ENCODE peak calls at places on chromosomes 5 and 9, in four cellular contexts. One of them, this sample, is unnamed.

GRCh38 chr5:124263172-124263571 is 483.3 kb downstream of the ZNF608 start:
- DNase-seq in GM10248: no peak
- DNase-seq in right cardiac atrium: no peak
- DNase-seq in activated CD4-positive, alpha-beta T cell treated with anti-CD3 and anti-CD28 coated beads, Interleukin-2, amount 50 U/mL, for 1 hour: no peak
- DNase-seq in this sample: no peak

GRCh38 chr5:33713087-33713486 is 178.7 kb downstream of the ADAMTS12 start:
- DNase-seq in right cardiac atrium: no peak
- DNase-seq in GM10248: no peak
- DNase-seq in activated CD4-positive, alpha-beta T cell treated with anti-CD3 and anti-CD28 coated beads, Interleukin-2, amount 50 U/mL, for 1 hour: no peak
- DNase-seq in this sample: no peak

GRCh38 chr5:60836131-60836530 is 7.9 kb downstream of the ELOVL7 start:
- DNase-seq in activated CD4-positive, alpha-beta T cell treated with anti-CD3 and anti-CD28 coated beads, Interleukin-2, amount 50 U/mL, for 1 hour: no peak
- DNase-seq in GM10248: no peak
- DNase-seq in right cardiac atrium: no peak
- DNase-seq in this sample: no peak

GRCh38 chr5:82858453-82859043 is 218.6 kb downstream of the TMEM167A start:
- DNase-seq in GM10248: no peak
- DNase-seq in right cardiac atrium: no peak
- DNase-seq in activated CD4-positive, alpha-beta T cell treated with anti-CD3 and anti-CD28 coated beads, Interleukin-2, amount 50 U/mL, for 1 hour: no peak
- DNase-seq in this sample: no peak

GRCh38 chr9:102497709-102498108 is 497.4 kb upstream of the CYLC2 start:
- DNase-seq in GM10248: no peak
- DNase-seq in activated CD4-positive, alpha-beta T cell treated with anti-CD3 and anti-CD28 coated beads, Interleukin-2, amount 50 U/mL, for 1 hour: no peak
- DNase-seq in right cardiac atrium: no peak
- DNase-seq in this sample: no peak

GRCh38 chr9:77427256-77427927 is 220.7 kb downstream of the GNA14 start:
- DNase-seq in GM10248: no peak
- DNase-seq in activated CD4-positive, alpha-beta T cell treated with anti-CD3 and anti-CD28 coated beads, Interleukin-2, amount 50 U/mL, for 1 hour: no peak
- DNase-seq in right cardiac atrium: peak; percentile 56
- DNase-seq in this sample: no peak

GRCh38 chr9:93354451-93354850 is 97.0 kb upstream of the FAM120A start:
- DNase-seq in activated CD4-positive, alpha-beta T cell treated with anti-CD3 and anti-CD28 coated beads, Interleukin-2, amount 50 U/mL, for 1 hour: no peak
- DNase-seq in GM10248: no peak
- DNase-seq in right cardiac atrium: no peak
- DNase-seq in this sample: no peak

GRCh38 chr5:126718246-126718868 is 58.6 kb upstream of the LMNB1 start:
- DNase-seq in GM10248: no peak
- DNase-seq in right cardiac atrium: no peak
- DNase-seq in activated CD4-positive, alpha-beta T cell treated with anti-CD3 and anti-CD28 coated beads, Interleukin-2, amount 50 U/mL, for 1 hour: no peak
- DNase-seq in this sample: peak; percentile 50

GRCh38 chr5:16819522-16820167 is 116.4 kb downstream of the MYO10 start:
- DNase-seq in right cardiac atrium: no peak
- DNase-seq in activated CD4-positive, alpha-beta T cell treated with anti-CD3 and anti-CD28 coated beads, Interleukin-2, amount 50 U/mL, for 1 hour: no peak
- DNase-seq in GM10248: no peak
- DNase-seq in this sample: no peak

GRCh38 chr9:38621434-38622082 is 1.2 kb upstream of the ANKRD18A start:
- DNase-seq in activated CD4-positive, alpha-beta T cell treated with anti-CD3 and anti-CD28 coated beads, Interleukin-2, amount 50 U/mL, for 1 hour: peak; percentile 48
- DNase-seq in GM10248: no peak
- DNase-seq in right cardiac atrium: peak; percentile 57
- DNase-seq in this sample: peak; percentile 70

GRCh38 chr5:151100690-151101089 is 19.9 kb upstream of the TNIP1 start:
- DNase-seq in GM10248: no peak
- DNase-seq in right cardiac atrium: no peak
- DNase-seq in activated CD4-positive, alpha-beta T cell treated with anti-CD3 and anti-CD28 coated beads, Interleukin-2, amount 50 U/mL, for 1 hour: no peak
- DNase-seq in this sample: no peak

GRCh38 chr5:101942321-101942882 is 353.7 kb downstream of the SLCO4C1 start:
- DNase-seq in GM10248: peak; percentile 14
- DNase-seq in right cardiac atrium: no peak
- DNase-seq in activated CD4-positive, alpha-beta T cell treated with anti-CD3 and anti-CD28 coated beads, Interleukin-2, amount 50 U/mL, for 1 hour: no peak
- DNase-seq in this sample: peak; percentile 55

GRCh38 chr9:33856247-33856646 is 39.3 kb downstream of the UBE2R2 start:
- DNase-seq in right cardiac atrium: no peak
- DNase-seq in activated CD4-positive, alpha-beta T cell treated with anti-CD3 and anti-CD28 coated beads, Interleukin-2, amount 50 U/mL, for 1 hour: no peak
- DNase-seq in GM10248: no peak
- DNase-seq in this sample: no peak

GRCh38 chr9:114371986-114372917 is 15.5 kb downstream of the AKNA start:
- DNase-seq in right cardiac atrium: peak; percentile 57
- DNase-seq in activated CD4-positive, alpha-beta T cell treated with anti-CD3 and anti-CD28 coated beads, Interleukin-2, amount 50 U/mL, for 1 hour: peak; percentile 34
- DNase-seq in GM10248: no peak
- DNase-seq in this sample: no peak

GRCh38 chr5:140595538-140595937 is 30.9 kb downstream of the SLC35A4 start:
- DNase-seq in activated CD4-positive, alpha-beta T cell treated with anti-CD3 and anti-CD28 coated beads, Interleukin-2, amount 50 U/mL, for 1 hour: no peak
- DNase-seq in GM10248: no peak
- DNase-seq in right cardiac atrium: no peak
- DNase-seq in this sample: no peak

GRCh38 chr5:80754900-80755299 is 100.1 kb upstream of the DHFR start:
- DNase-seq in right cardiac atrium: no peak
- DNase-seq in activated CD4-positive, alpha-beta T cell treated with anti-CD3 and anti-CD28 coated beads, Interleukin-2, amount 50 U/mL, for 1 hour: no peak
- DNase-seq in GM10248: no peak
- DNase-seq in this sample: peak; percentile 62

GRCh38 chr5:39201160-39201794 is 18.1 kb downstream of the FYB1 start:
- DNase-seq in right cardiac atrium: no peak
- DNase-seq in activated CD4-positive, alpha-beta T cell treated with anti-CD3 and anti-CD28 coated beads, Interleukin-2, amount 50 U/mL, for 1 hour: no peak
- DNase-seq in GM10248: no peak
- DNase-seq in this sample: no peak

GRCh38 chr9:91415290-91415689 is 8.3 kb downstream of the NFIL3 start:
- DNase-seq in GM10248: peak; percentile 68
- DNase-seq in right cardiac atrium: no peak
- DNase-seq in activated CD4-positive, alpha-beta T cell treated with anti-CD3 and anti-CD28 coated beads, Interleukin-2, amount 50 U/mL, for 1 hour: no peak
- DNase-seq in this sample: no peak

GRCh38 chr5:12636209-12636608 is 732.0 kb upstream of the CTNND2 start:
- DNase-seq in activated CD4-positive, alpha-beta T cell treated with anti-CD3 and anti-CD28 coated beads, Interleukin-2, amount 50 U/mL, for 1 hour: no peak
- DNase-seq in GM10248: no peak
- DNase-seq in right cardiac atrium: no peak
- DNase-seq in this sample: no peak

GRCh38 chr5:109409061-109409843 is 522 bp downstream of the PJA2 start:
- DNase-seq in right cardiac atrium: peak; percentile 87
- DNase-seq in GM10248: peak; percentile 70
- DNase-seq in activated CD4-positive, alpha-beta T cell treated with anti-CD3 and anti-CD28 coated beads, Interleukin-2, amount 50 U/mL, for 1 hour: peak; percentile 76
- DNase-seq in this sample: peak; percentile 79

GRCh38 chr9:26947736-26948135 is 694 bp upstream of the PLAA start:
- DNase-seq in activated CD4-positive, alpha-beta T cell treated with anti-CD3 and anti-CD28 coated beads, Interleukin-2, amount 50 U/mL, for 1 hour: no peak
- DNase-seq in right cardiac atrium: no peak
- DNase-seq in GM10248: no peak
- DNase-seq in this sample: no peak

GRCh38 chr9:117121331-117121730 is 293.5 kb downstream of the ASTN2 start:
- DNase-seq in activated CD4-positive, alpha-beta T cell treated with anti-CD3 and anti-CD28 coated beads, Interleukin-2, amount 50 U/mL, for 1 hour: no peak
- DNase-seq in right cardiac atrium: no peak
- DNase-seq in GM10248: no peak
- DNase-seq in this sample: no peak

GRCh38 chr5:69415584-69415958 is 655 bp downstream of the MARVELD2 start:
- DNase-seq in right cardiac atrium: no peak
- DNase-seq in GM10248: no peak
- DNase-seq in activated CD4-positive, alpha-beta T cell treated with anti-CD3 and anti-CD28 coated beads, Interleukin-2, amount 50 U/mL, for 1 hour: no peak
- DNase-seq in this sample: peak; percentile 51

GRCh38 chr5:41871866-41872265 is 1.6 kb upstream of the OXCT1 start:
- DNase-seq in activated CD4-positive, alpha-beta T cell treated with anti-CD3 and anti-CD28 coated beads, Interleukin-2, amount 50 U/mL, for 1 hour: no peak
- DNase-seq in GM10248: no peak
- DNase-seq in right cardiac atrium: no peak
- DNase-seq in this sample: no peak

GRCh38 chr9:22037954-22038690 is 29.0 kb upstream of the CDKN2B start:
- DNase-seq in GM10248: no peak
- DNase-seq in right cardiac atrium: no peak
- DNase-seq in activated CD4-positive, alpha-beta T cell treated with anti-CD3 and anti-CD28 coated beads, Interleukin-2, amount 50 U/mL, for 1 hour: no peak
- DNase-seq in this sample: no peak

GRCh38 chr5:39394946-39395345 is 29.8 kb downstream of the DAB2 start:
- DNase-seq in right cardiac atrium: no peak
- DNase-seq in activated CD4-positive, alpha-beta T cell treated with anti-CD3 and anti-CD28 coated beads, Interleukin-2, amount 50 U/mL, for 1 hour: no peak
- DNase-seq in GM10248: no peak
- DNase-seq in this sample: no peak